ENCODE peak calls at places on chromosomes 3 and 15, in ten cellular contexts. X is endothelial cell, B is WTC11, G is glutamatergic neuron, L is PC-3, M is GM06990, E is HFFc6, Y is GM20000, U is coronary artery, A is fibroblast of the aortic adventitia. J is an unnamed sample.

GRCh38 chr3:19428729-19429128 is 280.4 kb downstream of the KCNH8 start:
- DNase-seq in X (no peak), B (no peak), G (no peak), L (no peak), M (no peak), E (no peak), Y (no peak), U (no peak), A (no peak), J (no peak)

GRCh38 chr3:188185717-188186236 is 31.8 kb downstream of the LPP start:
- DNase-seq in X (no peak), B (no peak), G (no peak), L (no peak), M (no peak), E (peak; percentile 44), Y (no peak), U (no peak), A (no peak), J (peak; percentile 18)

GRCh38 chr3:41318520-41318919 is 119.2 kb downstream of the CTNNB1 start:
- DNase-seq in X (no peak), B (no peak), G (peak; percentile 48), L (peak; percentile 64), M (no peak), E (peak; percentile 39), Y (no peak), U (no peak), A (no peak), J (no peak)

GRCh38 chr15:95693917-95694316 is 636.6 kb upstream of the NR2F2 start:
- DNase-seq in X (no peak), B (no peak), G (no peak), L (no peak), M (no peak), E (no peak), Y (no peak), U (no peak), A (no peak), J (no peak)

GRCh38 chr3:4581905-4582611 is 88.9 kb downstream of the ITPR1 start:
- DNase-seq in X (no peak), B (no peak), G (no peak), L (no peak), M (no peak), E (no peak), Y (no peak), U (no peak), A (no peak), J (no peak)

GRCh38 chr15:40762919-40763800 is 708 bp upstream of the GCHFR start:
- DNase-seq in X (peak; percentile 28), B (peak; percentile 50), G (peak; percentile 40), L (peak; percentile 75), M (peak; percentile 55), E (no peak), Y (peak; percentile 58), U (no peak), A (peak; percentile 37), J (no peak)

GRCh38 chr15:56984681-56985515 is 66.5 kb downstream of the TCF12 start:
- DNase-seq in X (no peak), B (no peak), G (no peak), L (peak; percentile 50), M (peak; percentile 16), E (peak; percentile 73), Y (no peak), U (no peak), A (peak; percentile 39), J (no peak)

GRCh38 chr3:136476280-136476679 is 226.1 kb downstream of the PCCB start:
- DNase-seq in X (no peak), B (no peak), G (no peak), L (no peak), M (no peak), E (no peak), Y (no peak), U (no peak), A (no peak), J (no peak)

GRCh38 chr3:66885326-66886000 is 112.6 kb upstream of the KBTBD8 start:
- DNase-seq in X (no peak), B (no peak), G (no peak), L (no peak), M (no peak), E (no peak), Y (no peak), U (no peak), A (peak; percentile 66), J (no peak)

GRCh38 chr15:30992073-30992363 is 590 bp upstream of the MTMR10 start:
- DNase-seq in X (no peak), B (no peak), G (no peak), L (no peak), M (no peak), E (no peak), Y (no peak), U (no peak), A (no peak), J (no peak)

GRCh38 chr3:42655980-42656679 is 2.6 kb downstream of the ZBTB47 start:
- DNase-seq in X (no peak), B (no peak), G (no peak), L (peak; percentile 19), M (no peak), E (peak; percentile 35), Y (no peak), U (peak; percentile 74), A (peak; percentile 68), J (no peak)

GRCh38 chr3:194250104-194251002 is 100.8 kb downstream of the CPN2 start:
- DNase-seq in X (no peak), B (no peak), G (peak; percentile 57), L (no peak), M (no peak), E (no peak), Y (no peak), U (no peak), A (peak; percentile 79), J (peak; percentile 57)

DNA sequence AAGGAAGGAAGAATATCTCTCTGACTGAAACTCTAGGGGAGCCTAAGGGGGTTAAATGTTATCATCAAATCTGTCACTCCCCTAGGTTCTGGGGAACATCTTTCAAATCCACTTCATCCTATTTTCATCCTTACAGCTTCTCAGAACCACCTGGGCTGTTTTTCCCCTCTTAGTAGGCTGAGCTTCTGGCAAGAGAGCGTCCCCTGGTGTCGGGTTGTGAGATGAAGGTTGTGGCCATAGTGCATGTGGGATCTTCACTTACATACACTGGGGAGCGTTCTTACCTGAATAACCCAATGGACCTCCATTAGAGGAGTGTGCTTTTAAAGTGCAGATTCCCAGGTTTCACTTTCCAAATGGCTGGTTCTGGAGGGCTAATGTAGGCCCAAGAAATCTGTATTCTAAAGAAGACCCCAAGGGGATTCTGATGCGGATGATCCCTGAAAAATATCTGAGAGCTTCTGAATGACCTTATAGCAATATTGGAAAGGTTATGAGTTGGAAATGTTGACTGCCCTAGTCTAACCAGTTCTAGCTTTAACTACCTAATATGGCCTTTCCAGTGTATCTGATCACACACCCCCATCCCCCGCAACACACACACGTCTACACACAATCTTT is 663.7 kb downstream of the AGBL1 start:
- DNase-seq in X (peak; percentile 76), B (peak; percentile 83), G (peak; percentile 74), L (peak; percentile 63), M (no peak), E (no peak), Y (no peak), U (no peak), A (no peak), J (peak; percentile 62)
- TF ChIP-seq CTCF in X (peak; percentile 78), B (peak; percentile 82), G (peak; percentile 79), L (peak; percentile 69), M (peak; percentile 66), E (peak; percentile 23), Y (no peak), U (no peak), A (no peak), J (peak; percentile 80)

DNA sequence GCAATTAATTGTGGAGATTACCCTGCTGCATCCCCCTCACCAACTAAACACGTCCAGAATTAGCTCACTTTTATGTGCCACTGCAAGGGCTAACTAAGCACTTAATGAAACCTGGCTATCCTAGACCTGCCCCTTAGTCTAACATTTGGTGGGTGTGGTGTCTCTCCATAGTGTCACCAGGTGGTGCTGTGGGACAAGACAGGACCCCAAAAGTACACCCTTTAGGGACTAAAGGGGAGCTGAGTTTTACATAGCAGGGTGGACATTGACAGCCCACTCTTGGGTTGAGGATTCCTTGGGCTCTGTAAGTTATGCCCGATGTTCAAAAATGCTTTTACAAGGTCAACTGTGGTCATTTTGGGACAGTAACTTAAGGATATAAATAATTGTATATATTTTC is 5.7 kb downstream of the DUT start:
- DNase-seq in X (peak; percentile 15), B (peak; percentile 40), G (no peak), L (peak; percentile 33), M (no peak), E (no peak), Y (peak; percentile 29), U (no peak), A (peak; percentile 16), J (peak; percentile 15)
- TF ChIP-seq CTCF in X (no peak), B (peak; percentile 28), G (peak; percentile 37), L (peak; percentile 60), M (peak; percentile 49), E (peak; percentile 65), Y (no peak), U (no peak), A (peak; percentile 30), J (no peak)

DNA sequence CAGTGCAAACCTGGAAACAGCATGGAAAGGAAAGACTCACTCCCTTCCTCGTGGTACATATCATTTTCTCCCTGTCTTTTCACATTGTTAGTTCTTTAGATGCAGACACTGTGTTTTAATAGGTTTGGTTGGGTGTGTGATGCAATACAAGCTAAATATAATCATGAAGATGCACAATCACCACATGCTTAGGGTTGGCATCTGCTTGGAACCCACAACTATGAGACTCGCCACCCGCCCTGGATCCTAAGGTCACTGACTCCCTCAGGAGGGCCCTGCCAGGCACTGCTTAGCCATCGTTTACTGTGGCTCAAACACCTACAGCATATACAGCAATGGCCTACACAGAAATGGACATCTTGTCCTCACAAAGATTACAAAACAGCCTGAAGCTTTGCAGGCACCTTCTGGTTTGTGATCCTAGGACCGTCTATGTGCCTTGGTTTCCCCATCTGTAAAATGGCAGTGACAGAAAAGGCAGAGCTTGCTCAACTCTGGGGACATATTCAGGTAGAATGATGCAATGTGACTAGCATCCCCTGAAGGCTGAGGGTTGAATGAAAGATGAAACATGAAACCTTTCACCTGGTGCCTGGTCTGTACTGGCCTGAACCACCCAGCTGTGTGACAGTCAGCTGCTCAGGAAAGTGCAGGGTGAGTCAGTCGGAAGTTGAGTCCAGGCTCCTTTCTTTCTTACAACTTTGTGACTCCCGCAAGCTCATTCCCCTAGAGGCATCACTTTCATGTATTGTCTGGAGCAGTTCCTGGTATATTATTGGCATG is 123.6 kb upstream of the PFN2 start:
- DNase-seq in X (no peak), B (no peak), G (no peak), L (peak; percentile 92), M (no peak), E (peak; percentile 43), Y (no peak), U (no peak), A (no peak), J (no peak)
- TF ChIP-seq CTCF in X (no peak), B (no peak), G (no peak), L (no peak), M (no peak), E (no peak), Y (no peak), U (no peak), A (no peak), J (no peak)

DNA sequence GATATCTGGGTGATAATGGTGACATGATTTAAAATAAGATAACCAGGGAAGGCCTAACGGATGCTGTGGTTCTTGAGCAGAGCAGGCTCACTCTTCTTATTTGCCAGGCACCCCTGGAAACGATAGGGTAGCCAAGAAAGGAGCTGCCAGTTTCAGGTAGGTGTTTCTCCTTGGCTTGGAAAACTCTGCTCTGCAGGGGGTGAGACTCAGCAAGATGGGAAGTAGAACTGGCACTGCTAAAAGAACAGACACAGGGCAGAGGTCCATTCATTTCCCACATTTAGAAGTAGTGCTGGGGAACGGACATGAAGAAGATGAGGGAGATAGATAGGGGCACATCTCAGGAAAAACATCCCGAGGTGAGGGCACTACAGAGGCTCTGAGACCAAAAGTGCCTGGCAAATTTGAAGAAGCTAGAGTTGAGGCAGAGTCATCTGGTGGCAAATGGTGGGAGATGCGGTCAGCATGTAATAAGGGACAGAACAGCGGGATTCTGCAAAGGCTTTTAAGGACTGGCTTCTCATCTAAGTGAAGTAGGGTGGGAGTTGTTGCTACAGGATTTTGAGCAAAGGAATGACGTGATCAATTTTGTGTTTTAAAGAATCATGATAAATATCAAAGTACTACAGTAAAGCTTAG is 323.4 kb upstream of the PLSCR5 start:
- DNase-seq in X (no peak), B (no peak), G (no peak), L (no peak), M (no peak), E (no peak), Y (no peak), U (no peak), A (no peak), J (no peak)
- TF ChIP-seq CTCF in X (no peak), B (no peak), G (no peak), L (no peak), M (no peak), E (no peak), Y (no peak), U (no peak), A (no peak), J (no peak)